ENCODE peak calls at places on chromosome 14, in nine cellular contexts. M, Y, U, B, H, I, X, O and W are unnamed samples.

GRCh38 chr14:99190696-99191662 is 81.0 kb downstream of the BCL11B start:
- DNase-seq in Y (no peak), H (no peak), O (no peak), U (no peak), M (no peak), X (no peak), I (no peak), B (no peak), W (no peak)

GRCh38 chr14:104228716-104229620 is 90.6 kb downstream of the KIF26A start:
- DNase-seq in Y (no peak), H (peak; percentile 28), I (no peak), M (no peak), B (no peak), X (no peak), U (no peak), O (no peak), W (peak; percentile 33)

GRCh38 chr14:88069677-88070076 is 64.7 kb downstream of the GPR65 start:
- DNase-seq in B (no peak), X (no peak), Y (no peak), H (no peak), U (no peak), I (no peak), M (no peak), O (no peak), W (no peak)

GRCh38 chr14:51733147-51733546 is 81.4 kb downstream of the FRMD6 start:
- DNase-seq in B (no peak), O (no peak), H (no peak), Y (no peak), I (no peak), U (no peak), X (peak; percentile 49), M (no peak), W (no peak)

GRCh38 chr14:23664207-23664885 is 28.2 kb downstream of the DHRS2 start:
- DNase-seq in U (no peak), X (no peak), O (no peak), Y (no peak), M (no peak), B (no peak), H (no peak), I (peak; percentile 28), W (no peak)

GRCh38 chr14:96086032-96086431 is 46.9 kb downstream of the C14orf132 start:
- DNase-seq in H (no peak), B (no peak), I (no peak), U (no peak), X (peak; percentile 94), Y (peak; percentile 77), O (no peak), M (no peak), W (no peak)

GRCh38 chr14:60723218-60724079 is 702 bp downstream of the SIX4 start:
- DNase-seq in I (peak; percentile 77), M (no peak), B (peak; percentile 11), H (no peak), Y (peak; percentile 65), U (no peak), X (peak; percentile 77), O (peak; percentile 14), W (peak; percentile 82)

GRCh38 chr14:64645220-64645891 is 58.9 kb upstream of the PLEKHG3 start:
- DNase-seq in U (no peak), O (no peak), H (no peak), M (no peak), B (peak; percentile 34), I (peak; percentile 60), X (peak; percentile 98), Y (peak; percentile 69), W (no peak)

GRCh38 chr14:72603639-72604038 is 290.3 kb downstream of the DPF3 start:
- DNase-seq in U (no peak), X (no peak), M (no peak), I (no peak), H (no peak), B (no peak), Y (peak; percentile 32), O (no peak), W (no peak)

GRCh38 chr14:34457186-34457585 is 4.9 kb downstream of the SPTSSA start:
- DNase-seq in U (no peak), B (no peak), H (no peak), X (no peak), O (no peak), I (no peak), Y (no peak), M (no peak), W (no peak)

GRCh38 chr14:26323781-26324363 is 274.0 kb downstream of the NOVA1 start:
- DNase-seq in U (no peak), I (no peak), B (no peak), X (no peak), Y (no peak), M (peak; percentile 87), H (no peak), O (no peak), W (no peak)